ENCODE peak calls at places on chromosomes 12 and 14, in four cellular contexts. X is stomach, R is ovary, G is tibial nerve. Q is an unnamed sample.

GRCh38 chr12:3152013-3152412 is 74.8 kb downstream of the TSPAN9 start:
- DNase-seq in X (no peak), R (no peak), G (no peak), Q (no peak)

GRCh38 chr12:64530566-64530965 is 78.6 kb downstream of the TBK1 start:
- DNase-seq in X (no peak), R (no peak), G (no peak), Q (no peak)

GRCh38 chr12:56337753-56338221 is 897 bp upstream of the IL23A start:
- DNase-seq in X (no peak), R (no peak), G (no peak), Q (no peak)

GRCh38 chr12:55707841-55708694 is at the start of gene ITGA7:
- DNase-seq in X (peak), R (peak), G (no peak), Q (peak)

GRCh38 chr12:101209319-101210302 is at the start of gene SLC5A8:
- DNase-seq in X (no peak), R (no peak), G (no peak), Q (no peak)

GRCh38 chr14:80523518-80524117 is 312.3 kb upstream of the DIO2 start:
- DNase-seq in X (no peak), R (no peak), G (no peak), Q (no peak)

GRCh38 chr14:74531467-74531866 is 37.9 kb downstream of the ISCA2 start:
- DNase-seq in X (peak), R (no peak), G (no peak), Q (no peak)

GRCh38 chr12:27303139-27304111 is 29.2 kb upstream of the BMAL2 start:
- DNase-seq in X (no peak), R (no peak), G (no peak), Q (no peak)

GRCh38 chr14:66105819-66106218 is 380.4 kb upstream of the CCDC196 start:
- DNase-seq in X (no peak), R (no peak), G (no peak), Q (no peak)

GRCh38 chr14:105469456-105470162 is 5.0 kb upstream of the CRIP2 start:
- DNase-seq in X (peak), R (no peak), G (no peak), Q (no peak)
- TF ChIP-seq POLR2A in X (no peak), R (no peak), G (no peak), Q (no peak)

DNA sequence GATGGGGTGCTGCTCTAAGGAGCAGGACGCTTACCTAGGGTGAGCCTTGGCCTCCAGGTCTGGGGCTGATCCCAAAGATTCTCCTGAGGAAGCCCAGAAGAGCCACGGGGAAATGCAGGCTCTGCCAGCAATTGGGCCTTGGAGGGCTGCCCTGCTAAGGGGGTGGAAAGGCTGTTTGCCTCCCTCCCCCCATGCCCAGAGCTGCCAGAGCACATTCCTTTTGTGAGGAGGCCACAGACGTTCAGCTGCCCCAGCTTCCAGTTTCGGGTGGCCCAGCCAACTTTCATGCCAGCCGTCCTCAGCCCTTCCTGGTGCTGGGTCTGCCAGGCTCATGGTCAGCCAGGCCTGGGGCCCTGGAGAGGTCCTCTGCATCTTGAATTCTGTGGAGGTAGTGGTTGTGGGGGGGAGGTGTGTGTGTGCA is 16.0 kb downstream of the KRT7 start:
- DNase-seq in X (peak), R (no peak), G (no peak), Q (no peak)
- TF ChIP-seq POLR2A in X (no peak), R (no peak), G (no peak), Q (no peak)

DNA sequence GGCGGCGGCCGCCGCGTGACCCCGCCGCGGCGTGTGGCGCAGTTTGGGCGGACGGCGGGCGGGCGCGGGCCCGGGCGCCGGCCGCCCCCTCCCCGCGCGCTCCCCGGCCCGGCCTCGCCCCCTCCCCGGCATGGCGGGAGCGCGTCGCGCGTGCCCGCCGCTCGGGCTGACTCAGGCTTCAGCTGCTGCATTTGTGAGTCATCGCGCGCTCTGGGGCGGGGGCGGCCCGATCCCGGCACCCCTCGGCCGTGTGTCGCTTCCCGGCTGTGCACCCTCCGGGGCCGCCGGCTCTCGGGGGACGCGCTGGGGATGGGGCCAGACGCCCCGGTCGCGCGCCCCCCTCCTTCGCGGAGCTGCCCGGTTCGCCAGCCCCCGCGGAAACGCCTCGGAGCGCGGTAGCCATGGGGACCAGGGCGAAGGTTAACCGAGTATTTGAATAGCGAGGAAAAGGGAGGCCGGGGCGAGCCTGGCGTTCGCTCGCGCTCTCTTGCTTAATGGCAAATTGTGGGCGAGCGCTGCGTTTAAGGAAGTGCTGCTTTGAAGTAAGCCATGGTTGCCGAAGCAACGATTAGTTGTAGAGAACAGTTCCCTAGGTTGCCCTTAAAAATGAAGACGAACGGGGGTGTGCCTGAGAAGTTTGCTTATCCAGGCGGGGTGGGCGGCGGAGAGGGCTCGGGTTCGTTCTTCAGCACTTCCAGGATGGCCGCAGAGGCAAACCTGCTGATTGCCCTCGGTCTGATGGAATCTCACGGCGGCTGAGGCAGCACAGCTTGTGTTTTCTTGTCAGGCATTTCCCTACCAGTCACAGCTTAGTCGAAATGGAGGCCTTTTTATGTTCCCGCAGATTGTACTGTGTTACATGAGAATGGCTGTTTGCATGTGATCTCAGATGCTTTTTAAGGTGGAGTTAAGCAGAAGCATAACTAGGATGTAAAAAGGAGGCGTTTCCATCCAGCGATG is 887 bp downstream of the EIF5 start:
- DNase-seq in X (peak), R (peak), G (peak), Q (peak)
- TF ChIP-seq POLR2A in X (no peak), R (no peak), G (no peak), Q (peak)

GRCh38 chr12:6141048-6141447 is 16.6 kb upstream of the VWF start:
- DNase-seq in X (no peak), R (no peak), G (no peak), Q (no peak)
- TF ChIP-seq POLR2A in X (no peak), R (no peak), G (peak), Q (no peak)

GRCh38 chr14:52706724-52707706 is at the start of gene PSMC6:
- DNase-seq in X (peak), R (peak), G (peak), Q (peak)

GRCh38 chr14:52703664-52704063 is 3.3 kb upstream of the PSMC6 start:
- DNase-seq in X (no peak), R (no peak), G (no peak), Q (no peak)

GRCh38 chr14:52701223-52701622 is 5.8 kb upstream of the PSMC6 start:
- DNase-seq in X (no peak), R (no peak), G (no peak), Q (no peak)

GRCh38 chr14:52703225-52703624 is 3.8 kb upstream of the PSMC6 start:
- DNase-seq in X (peak), R (no peak), G (no peak), Q (peak)

GRCh38 chr14:52706286-52706685 is 714 bp upstream of the PSMC6 start:
- DNase-seq in X (no peak), R (no peak), G (no peak), Q (peak)
- TF ChIP-seq POLR2A in X (no peak), R (no peak), G (no peak), Q (no peak)

GRCh38 chr12:9868271-9868815 is 811 bp downstream of the CLEC2B start:
- DNase-seq in X (no peak), R (no peak), G (no peak), Q (no peak)
- TF ChIP-seq POLR2A in X (no peak), R (no peak), G (no peak), Q (no peak)

GRCh38 chr14:77322951-77323350 is 2.1 kb downstream of the GSTZ1 start:
- DNase-seq in X (no peak), R (no peak), G (no peak), Q (no peak)

GRCh38 chr14:77318006-77318553 is 2.6 kb downstream of the POMT2 start:
- DNase-seq in X (no peak), R (no peak), G (no peak), Q (no peak)

GRCh38 chr14:77322209-77322902 is 1.5 kb downstream of the GSTZ1 start:
- DNase-seq in X (no peak), R (no peak), G (no peak), Q (peak)

GRCh38 chr14:77319416-77319815 is 1.3 kb downstream of the POMT2 start:
- DNase-seq in X (no peak), R (no peak), G (no peak), Q (no peak)

DNA sequence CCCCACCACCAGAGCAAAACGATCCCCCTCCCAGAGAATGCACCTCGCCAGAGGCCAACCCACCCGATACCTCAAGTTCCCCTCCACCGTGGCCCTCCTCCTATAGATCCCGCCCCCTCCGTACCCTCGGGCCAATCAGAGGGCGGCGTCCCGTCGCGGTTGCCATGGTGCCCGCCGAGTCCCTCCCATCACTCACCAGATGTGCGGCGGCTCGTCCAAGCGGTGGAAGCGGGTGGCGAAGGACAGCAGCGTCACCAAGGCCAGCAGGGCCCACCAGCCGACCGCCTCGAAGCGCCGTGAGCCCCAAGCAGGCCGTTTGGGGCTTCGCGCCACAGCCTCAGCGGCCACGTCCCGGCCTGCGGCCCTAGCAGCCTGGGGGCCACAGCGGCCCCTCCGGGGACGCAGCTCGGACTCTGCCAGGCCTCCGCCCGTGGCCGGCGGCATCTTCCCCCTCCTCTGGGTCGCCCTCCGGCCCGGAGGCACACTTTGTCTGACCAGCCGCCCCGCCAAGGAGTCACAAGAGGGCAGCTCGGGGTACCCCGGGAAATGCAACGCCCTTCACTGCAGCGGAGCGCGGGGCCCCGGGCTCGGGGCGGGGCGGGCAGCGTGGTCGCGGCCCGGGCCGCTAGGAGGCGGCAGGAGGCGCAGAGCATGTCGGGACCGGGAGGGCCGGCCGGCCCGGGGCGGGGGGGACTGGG is at the start of gene POMT2:
- DNase-seq in X (peak), R (peak), G (peak), Q (peak)
- TF ChIP-seq POLR2A in X (no peak), R (peak), G (peak), Q (peak)

Q was measured in erythroblast.